ENCODE peak calls at places on chromosomes 4 and X, in five cellular contexts. One of them, this sample, is unnamed.

GRCh38 chr4:86302242-86302641 is 57.6 kb downstream of the MAPK10 start:
- DNase-seq in lower lobe of right lung: no peak
- DNase-seq in kidney epithelial cell: peak; percentile 65
- DNase-seq in fibroblast of the aortic adventitia: peak; percentile 80
- DNase-seq in GM13976: no peak
- DNase-seq in this sample: no peak

GRCh38 chr4:153160856-153161598 is 43.2 kb upstream of the TRIM2 start:
- DNase-seq in lower lobe of right lung: no peak
- DNase-seq in GM13976: no peak
- DNase-seq in fibroblast of the aortic adventitia: no peak
- DNase-seq in kidney epithelial cell: no peak
- DNase-seq in this sample: no peak

GRCh38 chrX:72330131-72330530 is 24.4 kb upstream of the CITED1 start:
- DNase-seq in GM13976: no peak
- DNase-seq in kidney epithelial cell: no peak
- DNase-seq in fibroblast of the aortic adventitia: no peak
- DNase-seq in lower lobe of right lung: no peak
- DNase-seq in this sample: no peak

GRCh38 chr4:10811992-10812391 is 127.4 kb upstream of the CLNK start:
- DNase-seq in fibroblast of the aortic adventitia: no peak
- DNase-seq in kidney epithelial cell: no peak
- DNase-seq in GM13976: no peak
- DNase-seq in lower lobe of right lung: no peak
- DNase-seq in this sample: no peak

GRCh38 chr4:53196872-53197759 is 168.7 kb downstream of the SCFD2 start:
- DNase-seq in GM13976: peak; percentile 37
- DNase-seq in kidney epithelial cell: peak; percentile 10
- DNase-seq in fibroblast of the aortic adventitia: peak; percentile 97
- DNase-seq in lower lobe of right lung: no peak
- DNase-seq in this sample: no peak

GRCh38 chrX:101407167-101407747 is 468 bp downstream of the GLA start:
- DNase-seq in GM13976: no peak
- DNase-seq in lower lobe of right lung: no peak
- DNase-seq in kidney epithelial cell: no peak
- DNase-seq in fibroblast of the aortic adventitia: no peak
- DNase-seq in this sample: no peak

GRCh38 chrX:129427267-129427666 is 96.0 kb downstream of the SMARCA1 start:
- DNase-seq in lower lobe of right lung: no peak
- DNase-seq in GM13976: no peak
- DNase-seq in kidney epithelial cell: no peak
- DNase-seq in fibroblast of the aortic adventitia: no peak
- DNase-seq in this sample: no peak

GRCh38 chrX:55028040-55028439 is 2.7 kb downstream of the ALAS2 start:
- DNase-seq in fibroblast of the aortic adventitia: no peak
- DNase-seq in kidney epithelial cell: no peak
- DNase-seq in GM13976: no peak
- DNase-seq in lower lobe of right lung: no peak
- DNase-seq in this sample: no peak

GRCh38 chrX:44906542-44906941 is 33.6 kb downstream of the KDM6A start:
- DNase-seq in GM13976: no peak
- DNase-seq in kidney epithelial cell: no peak
- DNase-seq in fibroblast of the aortic adventitia: no peak
- DNase-seq in lower lobe of right lung: no peak
- DNase-seq in this sample: no peak

GRCh38 chr4:24413311-24413784 is 171.0 kb downstream of the DHX15 start:
- DNase-seq in lower lobe of right lung: no peak
- DNase-seq in kidney epithelial cell: no peak
- DNase-seq in GM13976: no peak
- DNase-seq in fibroblast of the aortic adventitia: no peak
- DNase-seq in this sample: no peak

GRCh38 chr4:54499308-54500074 is 158.3 kb upstream of the KIT start:
- DNase-seq in kidney epithelial cell: no peak
- DNase-seq in lower lobe of right lung: no peak
- DNase-seq in GM13976: no peak
- DNase-seq in fibroblast of the aortic adventitia: no peak
- DNase-seq in this sample: no peak

GRCh38 chrX:50067435-50068292 is 133.1 kb downstream of the AKAP4 start:
- DNase-seq in GM13976: no peak
- DNase-seq in lower lobe of right lung: peak; percentile 28
- DNase-seq in kidney epithelial cell: no peak
- DNase-seq in fibroblast of the aortic adventitia: peak; percentile 33
- DNase-seq in this sample: no peak

GRCh38 chr4:74394476-74395136 is 29.7 kb downstream of the EREG start:
- DNase-seq in GM13976: no peak
- DNase-seq in lower lobe of right lung: no peak
- DNase-seq in fibroblast of the aortic adventitia: peak; percentile 75
- DNase-seq in kidney epithelial cell: no peak
- DNase-seq in this sample: no peak

GRCh38 chrX:35406386-35406785 is 391.8 kb upstream of the MAGEB16 start:
- DNase-seq in fibroblast of the aortic adventitia: no peak
- DNase-seq in kidney epithelial cell: no peak
- DNase-seq in lower lobe of right lung: no peak
- DNase-seq in GM13976: no peak
- DNase-seq in this sample: no peak

GRCh38 chr4:164215113-164215741 is 538.7 kb upstream of the SMIM31 start:
- DNase-seq in fibroblast of the aortic adventitia: no peak
- DNase-seq in lower lobe of right lung: no peak
- DNase-seq in GM13976: no peak
- DNase-seq in kidney epithelial cell: no peak
- DNase-seq in this sample: no peak

GRCh38 chr4:3388461-3389185 is 53.1 kb upstream of the HGFAC start:
- DNase-seq in kidney epithelial cell: peak; percentile 80
- DNase-seq in fibroblast of the aortic adventitia: peak; percentile 87
- DNase-seq in lower lobe of right lung: peak; percentile 55
- DNase-seq in GM13976: peak; percentile 81
- DNase-seq in this sample: no peak

GRCh38 chrX:41906515-41907165 is 16.7 kb downstream of the CASK start:
- DNase-seq in fibroblast of the aortic adventitia: no peak
- DNase-seq in GM13976: no peak
- DNase-seq in lower lobe of right lung: no peak
- DNase-seq in kidney epithelial cell: peak; percentile 28
- DNase-seq in this sample: no peak

GRCh38 chrX:145405012-145405411 is 157.7 kb downstream of the SPANXN1 start:
- DNase-seq in fibroblast of the aortic adventitia: peak; percentile 14
- DNase-seq in kidney epithelial cell: no peak
- DNase-seq in GM13976: peak; percentile 37
- DNase-seq in lower lobe of right lung: no peak
- DNase-seq in this sample: no peak

GRCh38 chr4:20394471-20394870 is 142.8 kb downstream of the SLIT2 start:
- DNase-seq in GM13976: no peak
- DNase-seq in lower lobe of right lung: no peak
- DNase-seq in kidney epithelial cell: no peak
- DNase-seq in fibroblast of the aortic adventitia: no peak
- DNase-seq in this sample: no peak

GRCh38 chr4:101527186-101527585 is 179.9 kb upstream of the PPP3CA start:
- DNase-seq in kidney epithelial cell: no peak
- DNase-seq in fibroblast of the aortic adventitia: no peak
- DNase-seq in GM13976: peak; percentile 53
- DNase-seq in lower lobe of right lung: no peak
- DNase-seq in this sample: no peak

GRCh38 chr4:174826660-174827059 is 2.4 kb downstream of the GLRA3 start:
- DNase-seq in fibroblast of the aortic adventitia: no peak
- DNase-seq in GM13976: no peak
- DNase-seq in kidney epithelial cell: no peak
- DNase-seq in lower lobe of right lung: no peak
- DNase-seq in this sample: no peak

GRCh38 chr4:174834477-174834876 is 5.4 kb upstream of the GLRA3 start:
- DNase-seq in kidney epithelial cell: no peak
- DNase-seq in GM13976: no peak
- DNase-seq in lower lobe of right lung: no peak
- DNase-seq in fibroblast of the aortic adventitia: no peak
- DNase-seq in this sample: no peak

GRCh38 chr4:174828845-174829701 is at the start of gene GLRA3:
- DNase-seq in fibroblast of the aortic adventitia: peak; percentile 37
- DNase-seq in GM13976: peak; percentile 29
- DNase-seq in kidney epithelial cell: peak; percentile 23
- DNase-seq in lower lobe of right lung: peak; percentile 68
- DNase-seq in this sample: peak; percentile 39
- TF ChIP-seq CTCF in fibroblast of the aortic adventitia: no peak
- TF ChIP-seq CTCF in GM13976: no peak
- TF ChIP-seq CTCF in kidney epithelial cell: no peak
- TF ChIP-seq CTCF in lower lobe of right lung: no peak
- TF ChIP-seq CTCF in this sample: no peak

GRCh38 chr4:183848762-183849161 is 56.3 kb upstream of the STOX2 start:
- DNase-seq in lower lobe of right lung: no peak
- DNase-seq in GM13976: no peak
- DNase-seq in fibroblast of the aortic adventitia: no peak
- DNase-seq in kidney epithelial cell: no peak
- DNase-seq in this sample: no peak
- TF ChIP-seq CTCF in lower lobe of right lung: no peak
- TF ChIP-seq CTCF in GM13976: no peak
- TF ChIP-seq CTCF in fibroblast of the aortic adventitia: no peak
- TF ChIP-seq CTCF in kidney epithelial cell: no peak
- TF ChIP-seq CTCF in this sample: no peak

GRCh38 chrX:21382715-21383114 is 8.5 kb downstream of the CNKSR2 start:
- DNase-seq in GM13976: no peak
- DNase-seq in lower lobe of right lung: no peak
- DNase-seq in fibroblast of the aortic adventitia: peak; percentile 5
- DNase-seq in kidney epithelial cell: no peak
- DNase-seq in this sample: no peak
- TF ChIP-seq CTCF in GM13976: no peak
- TF ChIP-seq CTCF in lower lobe of right lung: peak; percentile 10
- TF ChIP-seq CTCF in fibroblast of the aortic adventitia: peak; percentile 49
- TF ChIP-seq CTCF in kidney epithelial cell: peak; percentile 27
- TF ChIP-seq CTCF in this sample: peak; percentile 7

DNA sequence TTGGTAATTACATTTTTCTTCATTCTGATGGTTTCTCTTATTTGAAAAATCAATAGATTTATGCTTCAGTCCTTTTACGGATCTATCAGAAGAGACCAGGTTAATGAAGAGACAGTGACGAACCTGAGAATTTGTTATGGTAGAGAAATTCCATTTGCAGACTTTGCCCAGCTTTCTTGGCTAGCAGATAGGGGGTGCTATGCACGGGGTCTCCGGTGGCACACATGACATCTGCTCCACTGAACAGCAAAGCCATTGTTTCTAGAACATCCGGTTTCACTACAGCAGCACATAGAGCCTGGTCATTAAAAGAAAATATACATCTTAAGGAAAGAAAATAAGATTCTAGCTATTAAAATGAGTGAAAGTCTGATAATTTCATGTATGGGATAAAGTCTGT is 85.1 kb downstream of the ARAP2 start:
- DNase-seq in lower lobe of right lung: no peak
- DNase-seq in GM13976: no peak
- DNase-seq in kidney epithelial cell: no peak
- DNase-seq in fibroblast of the aortic adventitia: no peak
- DNase-seq in this sample: no peak
- TF ChIP-seq CTCF in lower lobe of right lung: no peak
- TF ChIP-seq CTCF in GM13976: no peak
- TF ChIP-seq CTCF in kidney epithelial cell: peak; percentile 19
- TF ChIP-seq CTCF in fibroblast of the aortic adventitia: no peak
- TF ChIP-seq CTCF in this sample: no peak

This sample was measured in D721Med.